ENCODE peak calls at places on chromosome 15, in ten cellular contexts. One of them, this sample, is unnamed.

GRCh38 chr15:44130778-44131177 is 64.3 kb downstream of the FRMD5 start:
- DNase-seq in mammary epithelial cell: no peak
- DNase-seq in HCT116: no peak
- DNase-seq in GM23248: peak; percentile 18
- DNase-seq in endothelial cell of umbilical vein: no peak
- DNase-seq in fibroblast of lung: peak; percentile 12
- DNase-seq in IMR-90: no peak
- DNase-seq in neural progenitor cell: no peak
- DNase-seq in astrocyte: no peak
- DNase-seq in K562: no peak
- DNase-seq in this sample: peak; percentile 16

GRCh38 chr15:51277085-51277484 is 61.3 kb downstream of the CYP19A1 start:
- DNase-seq in mammary epithelial cell: no peak
- DNase-seq in neural progenitor cell: no peak
- DNase-seq in HCT116: no peak
- DNase-seq in astrocyte: no peak
- DNase-seq in GM23248: no peak
- DNase-seq in IMR-90: no peak
- DNase-seq in endothelial cell of umbilical vein: no peak
- DNase-seq in K562: no peak
- DNase-seq in fibroblast of lung: no peak
- DNase-seq in this sample: no peak

GRCh38 chr15:67822537-67823370 is 2.6 kb upstream of the SKOR1 start:
- DNase-seq in HCT116: no peak
- DNase-seq in astrocyte: no peak
- DNase-seq in K562: peak; percentile 20
- DNase-seq in fibroblast of lung: no peak
- DNase-seq in IMR-90: no peak
- DNase-seq in GM23248: no peak
- DNase-seq in neural progenitor cell: no peak
- DNase-seq in mammary epithelial cell: no peak
- DNase-seq in endothelial cell of umbilical vein: no peak
- DNase-seq in this sample: no peak

GRCh38 chr15:61099030-61099800 is 129.9 kb downstream of the RORA start:
- DNase-seq in fibroblast of lung: no peak
- DNase-seq in IMR-90: peak; percentile 35
- DNase-seq in GM23248: peak; percentile 23
- DNase-seq in astrocyte: peak; percentile 81
- DNase-seq in endothelial cell of umbilical vein: no peak
- DNase-seq in mammary epithelial cell: no peak
- DNase-seq in K562: no peak
- DNase-seq in neural progenitor cell: no peak
- DNase-seq in HCT116: no peak
- DNase-seq in this sample: peak; percentile 31

GRCh38 chr15:39957481-39957880 is 23.6 kb downstream of the EIF2AK4 start:
- DNase-seq in mammary epithelial cell: no peak
- DNase-seq in K562: no peak
- DNase-seq in HCT116: no peak
- DNase-seq in IMR-90: no peak
- DNase-seq in neural progenitor cell: no peak
- DNase-seq in astrocyte: no peak
- DNase-seq in fibroblast of lung: no peak
- DNase-seq in endothelial cell of umbilical vein: no peak
- DNase-seq in GM23248: no peak
- DNase-seq in this sample: no peak

GRCh38 chr15:67720556-67721175 is 104.6 kb upstream of the SKOR1 start:
- DNase-seq in mammary epithelial cell: no peak
- DNase-seq in HCT116: no peak
- DNase-seq in endothelial cell of umbilical vein: no peak
- DNase-seq in K562: peak; percentile 61
- DNase-seq in astrocyte: no peak
- DNase-seq in IMR-90: no peak
- DNase-seq in neural progenitor cell: no peak
- DNase-seq in fibroblast of lung: no peak
- DNase-seq in GM23248: no peak
- DNase-seq in this sample: no peak

GRCh38 chr15:53328341-53328740 is 431.1 kb downstream of the WDR72 start:
- DNase-seq in IMR-90: no peak
- DNase-seq in fibroblast of lung: no peak
- DNase-seq in HCT116: no peak
- DNase-seq in neural progenitor cell: peak; percentile 27
- DNase-seq in mammary epithelial cell: peak; percentile 17
- DNase-seq in astrocyte: no peak
- DNase-seq in GM23248: no peak
- DNase-seq in K562: no peak
- DNase-seq in endothelial cell of umbilical vein: no peak
- DNase-seq in this sample: no peak

GRCh38 chr15:90002428-90002844 is 1.3 kb downstream of the ZNF710 start:
- DNase-seq in fibroblast of lung: peak; percentile 57
- DNase-seq in neural progenitor cell: peak; percentile 70
- DNase-seq in astrocyte: peak; percentile 29
- DNase-seq in HCT116: no peak
- DNase-seq in GM23248: peak; percentile 70
- DNase-seq in IMR-90: peak; percentile 46
- DNase-seq in endothelial cell of umbilical vein: peak; percentile 44
- DNase-seq in K562: peak; percentile 44
- DNase-seq in mammary epithelial cell: peak; percentile 56
- DNase-seq in this sample: peak; percentile 74

GRCh38 chr15:71761649-71762048 is 48.7 kb upstream of the NR2E3 start:
- DNase-seq in astrocyte: peak; percentile 80
- DNase-seq in mammary epithelial cell: peak; percentile 82
- DNase-seq in K562: no peak
- DNase-seq in endothelial cell of umbilical vein: peak; percentile 84
- DNase-seq in GM23248: peak; percentile 94
- DNase-seq in HCT116: peak; percentile 76
- DNase-seq in neural progenitor cell: no peak
- DNase-seq in IMR-90: peak; percentile 92
- DNase-seq in fibroblast of lung: peak; percentile 68
- DNase-seq in this sample: peak; percentile 80

GRCh38 chr15:58355352-58355964 is 76.3 kb upstream of the LIPC start:
- DNase-seq in fibroblast of lung: no peak
- DNase-seq in astrocyte: no peak
- DNase-seq in neural progenitor cell: no peak
- DNase-seq in HCT116: no peak
- DNase-seq in endothelial cell of umbilical vein: peak; percentile 24
- DNase-seq in mammary epithelial cell: no peak
- DNase-seq in K562: no peak
- DNase-seq in GM23248: no peak
- DNase-seq in IMR-90: no peak
- DNase-seq in this sample: no peak

GRCh38 chr15:31522056-31522455 is 195.4 kb downstream of the KLF13 start:
- DNase-seq in IMR-90: no peak
- DNase-seq in HCT116: no peak
- DNase-seq in neural progenitor cell: no peak
- DNase-seq in fibroblast of lung: no peak
- DNase-seq in endothelial cell of umbilical vein: no peak
- DNase-seq in astrocyte: no peak
- DNase-seq in mammary epithelial cell: no peak
- DNase-seq in GM23248: no peak
- DNase-seq in K562: no peak
- DNase-seq in this sample: no peak

GRCh38 chr15:64035525-64035924 is 10.8 kb downstream of the DAPK2 start:
- DNase-seq in astrocyte: no peak
- DNase-seq in fibroblast of lung: no peak
- DNase-seq in mammary epithelial cell: no peak
- DNase-seq in neural progenitor cell: no peak
- DNase-seq in HCT116: no peak
- DNase-seq in IMR-90: no peak
- DNase-seq in K562: no peak
- DNase-seq in GM23248: no peak
- DNase-seq in endothelial cell of umbilical vein: no peak
- DNase-seq in this sample: no peak

GRCh38 chr15:70799667-70800450 is 36.5 kb upstream of the UACA start:
- DNase-seq in GM23248: peak; percentile 90
- DNase-seq in K562: no peak
- DNase-seq in mammary epithelial cell: peak; percentile 83
- DNase-seq in neural progenitor cell: no peak
- DNase-seq in HCT116: no peak
- DNase-seq in endothelial cell of umbilical vein: peak; percentile 94
- DNase-seq in fibroblast of lung: peak; percentile 99
- DNase-seq in astrocyte: peak; percentile 98
- DNase-seq in IMR-90: peak; percentile 99
- DNase-seq in this sample: peak; percentile 97

GRCh38 chr15:95025924-95026728 is 794.8 kb downstream of the MCTP2 start:
- DNase-seq in endothelial cell of umbilical vein: peak; percentile 78
- DNase-seq in GM23248: peak; percentile 76
- DNase-seq in neural progenitor cell: peak; percentile 79
- DNase-seq in fibroblast of lung: peak; percentile 79
- DNase-seq in HCT116: peak; percentile 13
- DNase-seq in K562: peak; percentile 80
- DNase-seq in astrocyte: no peak
- DNase-seq in mammary epithelial cell: peak; percentile 50
- DNase-seq in IMR-90: peak; percentile 61
- DNase-seq in this sample: peak; percentile 79

GRCh38 chr15:77778802-77779201 is 146.1 kb upstream of the LINGO1 start:
- DNase-seq in fibroblast of lung: no peak
- DNase-seq in IMR-90: no peak
- DNase-seq in GM23248: no peak
- DNase-seq in mammary epithelial cell: no peak
- DNase-seq in HCT116: no peak
- DNase-seq in astrocyte: no peak
- DNase-seq in endothelial cell of umbilical vein: no peak
- DNase-seq in K562: no peak
- DNase-seq in neural progenitor cell: no peak
- DNase-seq in this sample: no peak

GRCh38 chr15:47577476-47577875 is 139.8 kb upstream of the SEMA6D start:
- DNase-seq in GM23248: no peak
- DNase-seq in astrocyte: no peak
- DNase-seq in endothelial cell of umbilical vein: no peak
- DNase-seq in mammary epithelial cell: no peak
- DNase-seq in HCT116: no peak
- DNase-seq in K562: no peak
- DNase-seq in IMR-90: no peak
- DNase-seq in neural progenitor cell: no peak
- DNase-seq in fibroblast of lung: no peak
- DNase-seq in this sample: no peak

GRCh38 chr15:50162988-50163718 is 18.8 kb upstream of the SLC27A2 start:
- DNase-seq in IMR-90: no peak
- DNase-seq in neural progenitor cell: no peak
- DNase-seq in GM23248: no peak
- DNase-seq in endothelial cell of umbilical vein: no peak
- DNase-seq in fibroblast of lung: no peak
- DNase-seq in mammary epithelial cell: peak; percentile 69
- DNase-seq in HCT116: peak; percentile 69
- DNase-seq in K562: no peak
- DNase-seq in astrocyte: peak; percentile 51
- DNase-seq in this sample: no peak

GRCh38 chr15:92809880-92810361 is 90.2 kb upstream of the CHD2 start:
- DNase-seq in GM23248: peak; percentile 56
- DNase-seq in neural progenitor cell: peak; percentile 51
- DNase-seq in K562: peak; percentile 76
- DNase-seq in HCT116: no peak
- DNase-seq in mammary epithelial cell: peak; percentile 52
- DNase-seq in IMR-90: peak; percentile 68
- DNase-seq in fibroblast of lung: peak; percentile 61
- DNase-seq in endothelial cell of umbilical vein: peak; percentile 55
- DNase-seq in astrocyte: peak; percentile 61
- DNase-seq in this sample: peak; percentile 77

GRCh38 chr15:67079361-67079760 is 14.0 kb downstream of the SMAD3 start:
- DNase-seq in mammary epithelial cell: no peak
- DNase-seq in endothelial cell of umbilical vein: no peak
- DNase-seq in fibroblast of lung: no peak
- DNase-seq in astrocyte: no peak
- DNase-seq in HCT116: no peak
- DNase-seq in IMR-90: peak; percentile 62
- DNase-seq in GM23248: peak; percentile 57
- DNase-seq in K562: no peak
- DNase-seq in neural progenitor cell: no peak
- DNase-seq in this sample: no peak

GRCh38 chr15:82393671-82394070 is 35.9 kb upstream of the GOLGA6L9 start:
- DNase-seq in endothelial cell of umbilical vein: no peak
- DNase-seq in astrocyte: peak; percentile 89
- DNase-seq in mammary epithelial cell: no peak
- DNase-seq in fibroblast of lung: no peak
- DNase-seq in K562: no peak
- DNase-seq in HCT116: no peak
- DNase-seq in IMR-90: peak; percentile 72
- DNase-seq in neural progenitor cell: no peak
- DNase-seq in GM23248: peak; percentile 56
- DNase-seq in this sample: peak; percentile 57

GRCh38 chr15:98382139-98382538 is 266.2 kb upstream of the IGF1R start:
- DNase-seq in HCT116: no peak
- DNase-seq in fibroblast of lung: no peak
- DNase-seq in neural progenitor cell: no peak
- DNase-seq in K562: peak; percentile 5
- DNase-seq in astrocyte: no peak
- DNase-seq in IMR-90: no peak
- DNase-seq in GM23248: no peak
- DNase-seq in mammary epithelial cell: no peak
- DNase-seq in endothelial cell of umbilical vein: no peak
- DNase-seq in this sample: no peak

GRCh38 chr15:36878745-36879262 is 221.5 kb downstream of the MEIS2 start:
- DNase-seq in fibroblast of lung: no peak
- DNase-seq in GM23248: no peak
- DNase-seq in astrocyte: no peak
- DNase-seq in HCT116: no peak
- DNase-seq in neural progenitor cell: peak; percentile 18
- DNase-seq in endothelial cell of umbilical vein: no peak
- DNase-seq in mammary epithelial cell: no peak
- DNase-seq in K562: no peak
- DNase-seq in IMR-90: no peak
- DNase-seq in this sample: no peak
- H3K27me3 ChIP-seq in fibroblast of lung: peaks cover 32% of the 10 kb centered on the region
- H3K27me3 ChIP-seq in GM23248: peaks cover 11% of the 10 kb centered on the region
- H3K27me3 ChIP-seq in astrocyte: peaks cover 62% of the 10 kb centered on the region
- H3K27me3 ChIP-seq in HCT116: no peaks in the 10 kb centered on the region
- H3K27me3 ChIP-seq in neural progenitor cell: peaks cover 100% of the 10 kb centered on the region
- H3K27me3 ChIP-seq in endothelial cell of umbilical vein: peaks cover 75% of the 10 kb centered on the region
- H3K27me3 ChIP-seq in mammary epithelial cell: peaks cover 31% of the 10 kb centered on the region
- H3K27me3 ChIP-seq in K562: peaks cover 3% of the 10 kb centered on the region
- H3K27me3 ChIP-seq in IMR-90: peaks cover 18% of the 10 kb centered on the region
- H3K27me3 ChIP-seq in this sample: peaks cover 42% of the 10 kb centered on the region

GRCh38 chr15:101286471-101287114 is 8.5 kb downstream of the SNRPA1 start:
- DNase-seq in IMR-90: no peak
- DNase-seq in GM23248: no peak
- DNase-seq in astrocyte: no peak
- DNase-seq in endothelial cell of umbilical vein: no peak
- DNase-seq in neural progenitor cell: no peak
- DNase-seq in HCT116: no peak
- DNase-seq in fibroblast of lung: no peak
- DNase-seq in mammary epithelial cell: no peak
- DNase-seq in K562: no peak
- DNase-seq in this sample: no peak
- H3K9ac ChIP-seq in IMR-90: no peak overlapping the region
- H3K9ac ChIP-seq in GM23248: no peak overlapping the region
- H3K9ac ChIP-seq in astrocyte: no peak overlapping the region
- H3K9ac ChIP-seq in endothelial cell of umbilical vein: no peak overlapping the region
- H3K9ac ChIP-seq in neural progenitor cell: no peak overlapping the region
- H3K9ac ChIP-seq in HCT116: no peak overlapping the region
- H3K9ac ChIP-seq in fibroblast of lung: no peak overlapping the region
- H3K9ac ChIP-seq in mammary epithelial cell: no peak overlapping the region
- H3K9ac ChIP-seq in K562: no peak overlapping the region
- H3K9ac ChIP-seq in this sample: no peak overlapping the region

GRCh38 chr15:74225928-74226327 is 10.2 kb upstream of the CCDC33 start:
- DNase-seq in HCT116: no peak
- DNase-seq in endothelial cell of umbilical vein: no peak
- DNase-seq in neural progenitor cell: no peak
- DNase-seq in fibroblast of lung: no peak
- DNase-seq in GM23248: no peak
- DNase-seq in astrocyte: no peak
- DNase-seq in IMR-90: no peak
- DNase-seq in K562: no peak
- DNase-seq in mammary epithelial cell: no peak
- DNase-seq in this sample: no peak
- H3K27me3 ChIP-seq in HCT116: no peaks in the 10 kb centered on the region
- H3K27me3 ChIP-seq in endothelial cell of umbilical vein: peaks cover 21% of the 10 kb centered on the region
- H3K27me3 ChIP-seq in neural progenitor cell: peaks cover 34% of the 10 kb centered on the region
- H3K27me3 ChIP-seq in fibroblast of lung: peaks cover 29% of the 10 kb centered on the region
- H3K27me3 ChIP-seq in GM23248: no peaks in the 10 kb centered on the region
- H3K27me3 ChIP-seq in astrocyte: peaks cover 6% of the 10 kb centered on the region
- H3K27me3 ChIP-seq in IMR-90: peaks cover 64% of the 10 kb centered on the region
- H3K27me3 ChIP-seq in K562: peaks cover 17% of the 10 kb centered on the region
- H3K27me3 ChIP-seq in mammary epithelial cell: peaks cover 3% of the 10 kb centered on the region
- H3K27me3 ChIP-seq in this sample: peaks cover 33% of the 10 kb centered on the region

GRCh38 chr15:32855942-32856341 is 138.1 kb downstream of the GREM1 start:
- DNase-seq in K562: no peak
- DNase-seq in astrocyte: peak; percentile 100
- DNase-seq in GM23248: peak; percentile 97
- DNase-seq in mammary epithelial cell: peak; percentile 92
- DNase-seq in HCT116: peak; percentile 45
- DNase-seq in endothelial cell of umbilical vein: peak; percentile 94
- DNase-seq in IMR-90: peak; percentile 100
- DNase-seq in fibroblast of lung: peak; percentile 99
- DNase-seq in neural progenitor cell: no peak
- DNase-seq in this sample: peak; percentile 96
- H3K9ac ChIP-seq in K562: no peak overlapping the region
- H3K9ac ChIP-seq in astrocyte: peak overlapping the region; percentile 85
- H3K9ac ChIP-seq in GM23248: peak overlapping the region; percentile 66
- H3K9ac ChIP-seq in mammary epithelial cell: no peak overlapping the region
- H3K9ac ChIP-seq in HCT116: no peak overlapping the region
- H3K9ac ChIP-seq in endothelial cell of umbilical vein: peak overlapping the region; percentile 56
- H3K9ac ChIP-seq in IMR-90: peak overlapping the region; percentile 16
- H3K9ac ChIP-seq in fibroblast of lung: no peak overlapping the region
- H3K9ac ChIP-seq in neural progenitor cell: no peak overlapping the region
- H3K9ac ChIP-seq in this sample: peak overlapping the region; percentile 39